ENCODE peak calls at places on chromosome 1, in four cellular contexts. One of them, this sample, is unnamed.

GRCh38 chr1:155507960-155508359 is 54.6 kb downstream of the ASH1L start:
- DNase-seq in neural progenitor cell: no peak
- DNase-seq in PC-3: no peak
- DNase-seq in PC-9: no peak
- DNase-seq in this sample: no peak

GRCh38 chr1:205314986-205315618 is 6.4 kb downstream of the NUAK2 start:
- DNase-seq in neural progenitor cell: no peak
- DNase-seq in PC-3: no peak
- DNase-seq in PC-9: no peak
- DNase-seq in this sample: peak; percentile 68

GRCh38 chr1:36367067-36367466 is 18.7 kb downstream of the STK40 start:
- DNase-seq in neural progenitor cell: no peak
- DNase-seq in PC-3: no peak
- DNase-seq in PC-9: no peak
- DNase-seq in this sample: no peak

GRCh38 chr1:39293375-39294070 is 89.0 kb downstream of the MACF1 start:
- DNase-seq in neural progenitor cell: peak; percentile 67
- DNase-seq in PC-3: no peak
- DNase-seq in PC-9: no peak
- DNase-seq in this sample: no peak

GRCh38 chr1:12460911-12461621 is 156.9 kb downstream of the DHRS3 start:
- DNase-seq in neural progenitor cell: peak; percentile 78
- DNase-seq in PC-3: no peak
- DNase-seq in PC-9: no peak
- DNase-seq in this sample: no peak

GRCh38 chr1:234604726-234605492 is 5.1 kb downstream of the IRF2BP2 start:
- DNase-seq in neural progenitor cell: no peak
- DNase-seq in PC-3: peak; percentile 30
- DNase-seq in PC-9: no peak
- DNase-seq in this sample: no peak

GRCh38 chr1:11804666-11805453 is 904 bp downstream of the MTHFR start:
- DNase-seq in neural progenitor cell: peak; percentile 28
- DNase-seq in PC-3: peak; percentile 12
- DNase-seq in PC-9: no peak
- DNase-seq in this sample: no peak

GRCh38 chr1:179091691-179092165 is 9.9 kb downstream of the TOR3A start:
- DNase-seq in neural progenitor cell: no peak
- DNase-seq in PC-3: no peak
- DNase-seq in PC-9: no peak
- DNase-seq in this sample: no peak

GRCh38 chr1:177278626-177279390 is 108.0 kb downstream of the BRINP2 start:
- DNase-seq in neural progenitor cell: no peak
- DNase-seq in PC-3: no peak
- DNase-seq in PC-9: no peak
- DNase-seq in this sample: no peak

GRCh38 chr1:1678581-1679380 is 13.8 kb downstream of the SLC35E2B start:
- DNase-seq in neural progenitor cell: no peak
- DNase-seq in PC-3: peak; percentile 9
- DNase-seq in PC-9: peak; percentile 11
- DNase-seq in this sample: peak; percentile 89

GRCh38 chr1:153058826-153059784 is 1.8 kb upstream of the SPRR2A start:
- DNase-seq in neural progenitor cell: no peak
- DNase-seq in PC-3: no peak
- DNase-seq in PC-9: no peak
- DNase-seq in this sample: no peak

GRCh38 chr1:168636200-168636599 is 59.8 kb downstream of the XCL1 start:
- DNase-seq in neural progenitor cell: no peak
- DNase-seq in PC-3: peak; percentile 43
- DNase-seq in PC-9: no peak
- DNase-seq in this sample: no peak

GRCh38 chr1:117215733-117216462 is 5.2 kb upstream of the VTCN1 start:
- DNase-seq in neural progenitor cell: no peak
- DNase-seq in PC-3: no peak
- DNase-seq in PC-9: no peak
- DNase-seq in this sample: no peak

GRCh38 chr1:29280780-29281131 is 44.4 kb downstream of the PTPRU start:
- DNase-seq in neural progenitor cell: no peak
- DNase-seq in PC-3: peak; percentile 64
- DNase-seq in PC-9: no peak
- DNase-seq in this sample: no peak

GRCh38 chr1:905071-905749 is 18.5 kb upstream of the SAMD11 start:
- DNase-seq in neural progenitor cell: peak; percentile 37
- DNase-seq in PC-3: no peak
- DNase-seq in PC-9: no peak
- DNase-seq in this sample: peak; percentile 50

GRCh38 chr1:37483785-37484184 is 9.4 kb downstream of the ZC3H12A start:
- DNase-seq in neural progenitor cell: no peak
- DNase-seq in PC-3: no peak
- DNase-seq in PC-9: no peak
- DNase-seq in this sample: no peak

GRCh38 chr1:236515443-236515958 is 8.3 kb upstream of the LGALS8 start:
- DNase-seq in neural progenitor cell: no peak
- DNase-seq in PC-3: peak; percentile 17
- DNase-seq in PC-9: no peak
- DNase-seq in this sample: no peak

GRCh38 chr1:228350831-228351781 is 55.5 kb downstream of the TRIM11 start:
- DNase-seq in neural progenitor cell: no peak
- DNase-seq in PC-3: no peak
- DNase-seq in PC-9: no peak
- DNase-seq in this sample: no peak
- H3K4me1 ChIP-seq in neural progenitor cell: no peaks in the 10 kb centered on the region
- H3K4me1 ChIP-seq in PC-3: no peaks in the 10 kb centered on the region
- H3K4me1 ChIP-seq in PC-9: no peaks in the 10 kb centered on the region
- H3K4me1 ChIP-seq in this sample: no peaks in the 10 kb centered on the region

GRCh38 chr1:111474106-111474505 is 322 bp downstream of the C1orf162 start:
- DNase-seq in neural progenitor cell: no peak
- DNase-seq in PC-3: no peak
- DNase-seq in PC-9: no peak
- DNase-seq in this sample: no peak
- H3K4me2 ChIP-seq in neural progenitor cell: no peak overlapping the region
- H3K4me2 ChIP-seq in PC-3: no peak overlapping the region
- H3K4me2 ChIP-seq in PC-9: no peak overlapping the region
- H3K4me2 ChIP-seq in this sample: no peak overlapping the region

DNA sequence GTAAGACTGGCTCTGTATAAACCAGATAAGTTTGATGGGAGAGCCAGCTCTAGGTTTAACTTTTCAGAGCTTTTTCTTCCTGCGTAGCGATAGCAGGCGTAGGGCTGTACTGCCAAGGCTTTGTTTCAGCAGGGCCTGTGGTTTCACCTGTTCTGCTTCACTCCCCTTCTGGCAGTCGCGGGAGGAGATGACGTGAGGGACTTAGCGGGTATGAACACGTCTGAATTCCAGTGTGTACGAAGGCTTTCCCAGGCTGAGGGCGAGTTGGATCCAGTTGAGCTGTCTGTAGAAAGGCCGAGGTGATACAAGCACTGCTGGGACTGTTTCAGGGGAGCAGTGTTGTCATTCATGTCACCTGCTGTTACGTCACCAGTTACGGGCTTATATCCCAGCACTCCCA is 21.2 kb downstream of the PEX14 start:
- DNase-seq in neural progenitor cell: no peak
- DNase-seq in PC-3: no peak
- DNase-seq in PC-9: no peak
- DNase-seq in this sample: no peak
- H3K79me2 ChIP-seq in neural progenitor cell: peaks cover 90% of the 10 kb centered on the region
- H3K79me2 ChIP-seq in PC-3: peaks cover 91% of the 10 kb centered on the region
- H3K79me2 ChIP-seq in PC-9: peaks cover 31% of the 10 kb centered on the region
- H3K79me2 ChIP-seq in this sample: peaks cover 3% of the 10 kb centered on the region

GRCh38 chr1:30748098-30748698 is 9.4 kb downstream of the LAPTM5 start:
- DNase-seq in neural progenitor cell: no peak
- DNase-seq in PC-3: no peak
- DNase-seq in PC-9: peak; percentile 37
- DNase-seq in this sample: no peak
- H3K4me1 ChIP-seq in neural progenitor cell: peaks cover 4% of the 10 kb centered on the region
- H3K4me1 ChIP-seq in PC-3: no peaks in the 10 kb centered on the region
- H3K4me1 ChIP-seq in PC-9: peaks cover 29% of the 10 kb centered on the region
- H3K4me1 ChIP-seq in this sample: peaks cover 100% of the 10 kb centered on the region

GRCh38 chr1:96815914-96816313 is 94.3 kb downstream of the PTBP2 start:
- DNase-seq in neural progenitor cell: no peak
- DNase-seq in PC-3: no peak
- DNase-seq in PC-9: no peak
- DNase-seq in this sample: no peak
- H3K4me2 ChIP-seq in neural progenitor cell: no peak overlapping the region
- H3K4me2 ChIP-seq in PC-3: no peak overlapping the region
- H3K4me2 ChIP-seq in PC-9: no peak overlapping the region
- H3K4me2 ChIP-seq in this sample: no peak overlapping the region

GRCh38 chr1:43982798-43983197 is 3.8 kb downstream of the B4GALT2 start:
- DNase-seq in neural progenitor cell: no peak
- DNase-seq in PC-3: no peak
- DNase-seq in PC-9: no peak
- DNase-seq in this sample: no peak
- H3K79me2 ChIP-seq in neural progenitor cell: peaks cover 15% of the 10 kb centered on the region
- H3K79me2 ChIP-seq in PC-3: peaks cover 54% of the 10 kb centered on the region
- H3K79me2 ChIP-seq in PC-9: peaks cover 40% of the 10 kb centered on the region
- H3K79me2 ChIP-seq in this sample: no peaks in the 10 kb centered on the region

GRCh38 chr1:154406572-154406879 is 1.4 kb downstream of the IL6R start:
- DNase-seq in neural progenitor cell: no peak
- DNase-seq in PC-3: no peak
- DNase-seq in PC-9: no peak
- DNase-seq in this sample: no peak
- H3K4me1 ChIP-seq in neural progenitor cell: peaks cover 17% of the 10 kb centered on the region
- H3K4me1 ChIP-seq in PC-3: peaks cover 30% of the 10 kb centered on the region
- H3K4me1 ChIP-seq in PC-9: peaks cover 15% of the 10 kb centered on the region
- H3K4me1 ChIP-seq in this sample: peaks cover 37% of the 10 kb centered on the region

GRCh38 chr1:184301228-184301627 is 85.6 kb upstream of the C1orf21 start:
- DNase-seq in neural progenitor cell: no peak
- DNase-seq in PC-3: no peak
- DNase-seq in PC-9: no peak
- DNase-seq in this sample: no peak

GRCh38 chr1:184299076-184299790 is 87.6 kb upstream of the C1orf21 start:
- DNase-seq in neural progenitor cell: no peak
- DNase-seq in PC-3: peak; percentile 61
- DNase-seq in PC-9: no peak
- DNase-seq in this sample: no peak

GRCh38 chr1:184300446-184300845 is 86.4 kb upstream of the C1orf21 start:
- DNase-seq in neural progenitor cell: no peak
- DNase-seq in PC-3: peak; percentile 12
- DNase-seq in PC-9: no peak
- DNase-seq in this sample: no peak

GRCh38 chr1:184299796-184300195 is 87.0 kb upstream of the C1orf21 start:
- DNase-seq in neural progenitor cell: no peak
- DNase-seq in PC-3: no peak
- DNase-seq in PC-9: no peak
- DNase-seq in this sample: no peak

GRCh38 chr1:184302346-184302745 is 84.5 kb upstream of the C1orf21 start:
- DNase-seq in neural progenitor cell: no peak
- DNase-seq in PC-3: no peak
- DNase-seq in PC-9: no peak
- DNase-seq in this sample: no peak
- H3K4me2 ChIP-seq in neural progenitor cell: no peak overlapping the region
- H3K4me2 ChIP-seq in PC-3: no peak overlapping the region
- H3K4me2 ChIP-seq in PC-9: peak overlapping the region; percentile 32
- H3K4me2 ChIP-seq in this sample: no peak overlapping the region

This sample was measured in OCI-LY7.